ENCODE peak calls at places on chromosomes 12 and 14, in four cellular contexts. U, E, J and T are unnamed samples.

GRCh38 chr14:44099752-44100462 is 407.2 kb downstream of the FSCB start:
- DNase-seq in U (no peak), E (no peak), J (no peak), T (no peak)

GRCh38 chr12:110010853-110011835 is 11.9 kb downstream of the ANKRD13A start:
- DNase-seq in U (no peak), E (peak; percentile 62), J (no peak), T (peak; percentile 85)

GRCh38 chr14:60092516-60092915 is 793 bp downstream of the PCNX4 start:
- DNase-seq in U (peak; percentile 32), E (no peak), J (no peak), T (peak; percentile 39)

GRCh38 chr12:53198470-53199110 is 8.5 kb downstream of the ITGB7 start:
- DNase-seq in U (no peak), E (no peak), J (no peak), T (no peak)

GRCh38 chr14:68899033-68899603 is 80.0 kb downstream of the ACTN1 start:
- DNase-seq in U (no peak), E (no peak), J (no peak), T (no peak)

GRCh38 chr12:49032679-49033447 is 14.3 kb upstream of the PRKAG1 start:
- DNase-seq in U (no peak), E (no peak), J (no peak), T (no peak)

GRCh38 chr12:128726866-128727265 is 96.9 kb downstream of the SLC15A4 start:
- DNase-seq in U (no peak), E (no peak), J (no peak), T (no peak)

GRCh38 chr12:89695100-89695499 is 13.5 kb downstream of the ATP2B1 start:
- DNase-seq in U (no peak), E (no peak), J (no peak), T (no peak)

GRCh38 chr12:19978193-19978592 is 390.1 kb upstream of the PDE3A start:
- DNase-seq in U (no peak), E (no peak), J (no peak), T (no peak)

DNA sequence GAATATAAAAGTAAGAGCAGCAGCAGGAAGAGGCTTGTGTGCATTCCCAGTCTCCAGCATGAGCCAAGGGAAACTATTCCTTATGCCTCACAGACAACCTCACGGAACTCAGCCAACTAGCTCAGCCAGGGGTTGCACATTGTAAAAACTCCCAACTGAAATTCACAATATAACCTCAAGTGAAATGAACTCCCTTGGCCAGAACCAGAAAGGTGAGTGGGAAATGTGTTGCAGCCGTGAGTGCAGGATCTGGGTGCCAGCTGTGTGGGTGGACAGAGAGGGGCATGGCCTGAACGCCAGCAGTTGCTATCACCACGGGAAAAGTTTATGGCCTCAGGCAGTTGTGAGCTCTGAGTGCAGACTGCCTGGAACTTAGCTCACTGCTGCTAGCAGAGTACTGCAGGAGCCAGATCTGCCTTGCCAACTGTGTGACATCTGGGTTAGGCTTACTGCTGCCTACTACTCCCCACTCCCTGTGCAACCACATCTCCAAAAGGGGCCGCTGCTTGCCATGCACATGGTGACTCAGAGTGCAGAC is 2.3 kb upstream of the CLEC1A start:
- DNase-seq in U (no peak), E (no peak), J (no peak), T (no peak)
- TF ChIP-seq KDM1A in U (no peak), E (no peak), J (no peak), T (no peak)

GRCh38 chr12:114750905-114751304 is 66.9 kb upstream of the TBX3 start:
- DNase-seq in U (no peak), E (no peak), J (no peak), T (no peak)
- H3K27me3 ChIP-seq in U (peaks cover 2% of the 10 kb centered on the region), E (no peaks in the 10 kb centered on the region), J (peaks cover 7% of the 10 kb centered on the region), T (no peaks in the 10 kb centered on the region)

DNA sequence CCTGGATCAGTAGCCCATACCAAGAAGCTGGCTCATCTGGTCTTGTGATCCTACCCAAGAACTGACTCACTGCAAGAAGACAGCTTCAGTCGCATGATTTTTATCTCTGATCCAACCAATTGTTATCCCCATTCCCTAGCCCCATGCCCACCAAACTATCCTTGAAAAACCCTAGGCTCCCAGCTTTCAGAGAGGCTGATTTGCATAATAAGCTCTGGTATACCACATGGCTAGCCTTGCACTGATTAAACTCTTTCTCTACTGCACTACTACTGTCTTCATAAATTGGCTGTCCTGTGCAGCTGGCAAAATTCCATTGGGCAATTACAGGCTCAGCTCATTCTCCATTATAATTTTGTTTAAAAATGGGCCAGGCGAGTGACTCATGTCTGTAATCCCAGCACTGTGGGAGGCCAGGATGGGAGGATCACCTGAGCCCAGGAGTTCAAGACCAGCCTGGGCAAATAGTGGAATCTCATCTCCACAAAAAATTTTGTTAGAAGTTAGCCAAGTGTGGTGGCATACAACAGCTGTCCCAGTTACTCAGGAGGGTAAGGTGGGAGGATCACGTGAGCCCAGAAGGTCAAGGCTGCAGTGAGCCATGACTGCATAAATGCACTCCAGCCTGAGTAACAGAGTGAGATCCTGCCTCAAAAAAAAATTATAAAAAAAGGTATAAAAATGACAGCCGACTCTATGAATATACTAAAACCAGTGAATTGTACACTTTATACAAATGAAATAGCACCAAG is 76.7 kb upstream of the EIF5 start:
- DNase-seq in U (no peak), E (no peak), J (peak; percentile 10), T (no peak)
- TF ChIP-seq USF2 in U (no peak), E (no peak), J (no peak), T (no peak)

DNA sequence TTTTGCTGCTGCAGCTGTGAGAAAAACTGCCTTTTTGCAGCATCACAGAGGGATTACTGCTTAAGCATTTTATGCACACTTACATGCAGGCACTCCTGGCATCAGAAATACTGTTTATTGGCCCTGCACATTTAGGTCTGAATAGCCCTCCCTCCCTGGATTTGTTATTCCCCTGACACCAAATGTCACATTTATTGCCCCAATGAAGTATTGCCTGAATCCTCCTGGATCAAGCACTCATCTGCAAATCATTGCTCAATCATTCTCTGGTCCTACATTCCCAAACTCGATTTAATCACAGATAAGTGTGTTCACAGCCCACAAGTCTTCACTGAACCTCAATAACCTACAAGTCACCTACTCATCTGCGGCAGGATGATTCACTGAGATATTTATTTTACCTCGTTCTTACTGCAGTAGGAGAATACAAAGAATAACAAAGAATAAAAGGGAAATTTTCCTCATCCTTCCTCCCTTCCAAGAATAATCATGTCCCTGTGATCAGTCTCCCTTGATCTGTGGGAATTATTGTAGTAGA is 42.9 kb upstream of the CCDC196 start:
- DNase-seq in U (no peak), E (no peak), J (no peak), T (no peak)
- TF ChIP-seq KDM1A in U (no peak), E (no peak), J (no peak), T (no peak)

GRCh38 chr14:53957739-53958138 is 1.1 kb upstream of the BMP4 start:
- DNase-seq in U (no peak), E (no peak), J (no peak), T (peak; percentile 26)
- H3K27me3 ChIP-seq in U (no peaks in the 10 kb centered on the region), E (peaks cover 11% of the 10 kb centered on the region), J (peaks cover 44% of the 10 kb centered on the region), T (no peaks in the 10 kb centered on the region)

GRCh38 chr12:107448198-107448597 is 237.4 kb upstream of the PWP1 start:
- DNase-seq in U (peak; percentile 18), E (no peak), J (peak; percentile 76), T (no peak)

GRCh38 chr12:107447336-107447735 is 238.3 kb upstream of the PWP1 start:
- DNase-seq in U (no peak), E (no peak), J (no peak), T (no peak)

GRCh38 chr12:107451246-107451645 is 234.4 kb upstream of the PWP1 start:
- DNase-seq in U (no peak), E (no peak), J (no peak), T (no peak)

GRCh38 chr12:107449891-107450290 is 235.7 kb upstream of the PWP1 start:
- DNase-seq in U (no peak), E (no peak), J (no peak), T (no peak)

DNA sequence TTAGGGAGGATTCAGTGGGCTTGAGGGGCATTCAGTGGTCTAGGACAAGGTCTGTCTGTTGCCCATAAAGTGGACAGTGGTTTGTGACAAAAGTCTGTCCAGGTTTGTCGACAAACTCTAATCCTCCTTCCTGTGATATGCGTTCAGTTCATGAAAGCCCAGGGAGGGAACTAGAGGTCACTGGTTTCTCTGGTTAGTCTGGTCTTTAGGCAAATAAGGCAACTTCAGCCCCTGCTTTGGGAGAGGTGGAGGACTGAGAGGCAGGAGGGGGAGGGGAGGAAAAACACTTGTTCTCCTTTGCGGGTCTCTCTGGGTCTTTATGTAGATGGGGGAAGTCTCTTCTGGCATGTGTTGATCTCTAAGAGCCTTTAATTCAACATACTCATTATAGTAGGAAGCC is 235.1 kb upstream of the PWP1 start:
- DNase-seq in U (no peak), E (no peak), J (no peak), T (no peak)
- TF ChIP-seq USF2 in U (no peak), E (no peak), J (no peak), T (no peak)

GRCh38 chr14:22797017-22797917 is 18.0 kb downstream of the SLC7A7 start:
- DNase-seq in U (peak; percentile 79), E (no peak), J (no peak), T (no peak)
- TF ChIP-seq KDM1A in U (no peak), E (no peak), J (no peak), T (no peak)

GRCh38 chr14:85531141-85531593 is 1.2 kb downstream of the FLRT2 start:
- DNase-seq in U (no peak), E (no peak), J (peak; percentile 80), T (no peak)
- H3K27me3 ChIP-seq in U (no peaks in the 10 kb centered on the region), E (no peaks in the 10 kb centered on the region), J (peaks cover 45% of the 10 kb centered on the region), T (peaks cover 5% of the 10 kb centered on the region)